ENCODE peak calls at places on chromosomes 1 and 21, in five cellular contexts. X is T-cell; G is activated CD4-positive, alpha-beta T cell treated with anti-CD3 and anti-CD28 coated beads for 24 hours; V is stomach; Z is T-helper 1 cell. B is an unnamed sample.

GRCh38 chr1:24793762-24794161 is 48.5 kb downstream of the CLIC4 start:
- DNase-seq in G (no peak), V (no peak), X (no peak), Z (no peak), B (no peak)

GRCh38 chr1:183004146-183004545 is 19.1 kb upstream of the LAMC1 start:
- DNase-seq in Z (no peak), V (no peak), X (no peak), G (no peak), B (no peak)

GRCh38 chr21:26047279-26047967 is 123.1 kb downstream of the APP start:
- DNase-seq in Z (no peak), V (no peak), X (no peak), G (no peak), B (peak; percentile 61)

GRCh38 chr1:168972225-168972624 is 134.3 kb upstream of the ATP1B1 start:
- DNase-seq in V (no peak), G (no peak), Z (no peak), X (no peak), B (no peak)

GRCh38 chr1:54810144-54810942 is 9.2 kb upstream of the TTC22 start:
- DNase-seq in X (peak; percentile 62), G (peak; percentile 62), V (peak; percentile 77), Z (peak; percentile 61), B (peak; percentile 65)

GRCh38 chr21:30921129-30921528 is 39.7 kb upstream of the KRTAP11-1 start:
- DNase-seq in X (no peak), Z (no peak), V (no peak), G (no peak), B (no peak)

GRCh38 chr1:183218039-183218618 is 32.1 kb downstream of the LAMC2 start:
- DNase-seq in Z (no peak), V (no peak), G (no peak), X (no peak), B (no peak)

GRCh38 chr21:36104306-36105300 is 30.3 kb upstream of the CBR3 start:
- DNase-seq in Z (peak; percentile 11), V (peak; percentile 35), G (peak; percentile 46), X (peak; percentile 60), B (peak; percentile 36)

GRCh38 chr1:151311589-151312331 is 15.5 kb downstream of the PI4KB start:
- DNase-seq in X (peak; percentile 7), G (peak; percentile 61), Z (peak; percentile 85), V (peak; percentile 67), B (peak; percentile 41)

GRCh38 chr1:115463347-115463746 is 125.3 kb upstream of the NGF start:
- DNase-seq in V (no peak), X (no peak), Z (no peak), G (no peak), B (peak; percentile 42)

GRCh38 chr1:71881611-71882010 is 400.7 kb downstream of the NEGR1 start:
- DNase-seq in Z (no peak), V (no peak), X (no peak), G (no peak), B (no peak)

GRCh38 chr1:200115532-200115931 is 88.0 kb downstream of the NR5A2 start:
- DNase-seq in Z (no peak), V (no peak), X (no peak), G (no peak), B (no peak)

GRCh38 chr1:171158089-171158488 is 27.0 kb upstream of the FMO2 start:
- DNase-seq in X (no peak), V (no peak), Z (no peak), G (no peak), B (no peak)

GRCh38 chr1:151713874-151714273 is 2.7 kb downstream of the CELF3 start:
- DNase-seq in V (no peak), Z (no peak), X (no peak), G (no peak), B (no peak)

GRCh38 chr1:205286335-205286950 is 35.1 kb downstream of the NUAK2 start:
- DNase-seq in Z (peak; percentile 90), X (peak; percentile 48), G (peak; percentile 63), V (peak; percentile 40), B (no peak)

GRCh38 chr1:94617139-94617805 is 75.7 kb upstream of the F3 start:
- DNase-seq in G (no peak), Z (no peak), X (no peak), V (no peak), B (no peak)

GRCh38 chr21:35922618-35923017 is 137.7 kb downstream of the SETD4 start:
- DNase-seq in V (no peak), Z (no peak), X (no peak), G (no peak), B (no peak)

GRCh38 chr1:26158271-26159112 is at the start of gene FAM110D:
- DNase-seq in X (no peak), Z (no peak), G (no peak), V (no peak), B (peak; percentile 5)

GRCh38 chr1:14090062-14090461 is 390.1 kb downstream of the PRDM2 start:
- DNase-seq in X (no peak), V (no peak), Z (no peak), G (no peak), B (no peak)

GRCh38 chr21:31873696-31874599 is 1.1 kb downstream of the HUNK start:
- DNase-seq in V (peak; percentile 51), G (peak; percentile 55), X (peak; percentile 2), Z (peak; percentile 21), B (peak; percentile 78)

B was measured in body of pancreas.